ENCODE peak calls at places on chromosomes 5 and 9, in ten cellular contexts. R is left ventricle myocardium inferior; C is neural progenitor cell; W is mesenchymal stem cell; H is CD8-positive, alpha-beta T cell; M is psoas muscle; N is aorta; Q is colonic mucosa; K is ovary; T is mammary epithelial cell. I is an unnamed sample.

GRCh38 chr9:114888599-114888998 is 41.8 kb downstream of the TNFSF8 start:
- DNase-seq in R (no peak), C (no peak), W (peak), H (no peak), M (no peak), N (no peak), Q (no peak), K (no peak), T (no peak), I (no peak)

GRCh38 chr5:124662261-124662781 is 84.1 kb downstream of the ZNF608 start:
- DNase-seq in R (no peak), C (peak), W (no peak), H (no peak), M (no peak), N (no peak), Q (peak), K (no peak), T (peak), I (no peak)

GRCh38 chr9:20419552-20419951 is 202.7 kb downstream of the MLLT3 start:
- DNase-seq in R (no peak), C (no peak), W (no peak), H (no peak), M (no peak), N (no peak), Q (no peak), K (no peak), T (no peak), I (no peak)

GRCh38 chr9:31776471-31776870 is 608.0 kb upstream of the ACO1 start:
- DNase-seq in R (no peak), C (no peak), W (no peak), H (no peak), M (no peak), N (no peak), Q (no peak), K (no peak), T (peak), I (no peak)

GRCh38 chr5:127409236-127409921 is 108.1 kb upstream of the PRRC1 start:
- DNase-seq in R (no peak), C (no peak), W (no peak), H (no peak), M (no peak), N (no peak), Q (no peak), K (no peak), T (no peak), I (no peak)

GRCh38 chr9:86242012-86242411 is 17.4 kb downstream of the C9orf153 start:
- DNase-seq in R (no peak), C (peak), W (peak), H (no peak), M (no peak), N (no peak), Q (peak), K (no peak), T (no peak), I (no peak)

GRCh38 chr5:59066367-59067163 is 483.7 kb downstream of the RAB3C start:
- DNase-seq in R (no peak), C (no peak), W (peak), H (no peak), M (peak), N (no peak), Q (no peak), K (no peak), T (peak), I (no peak)

GRCh38 chr5:177130211-177131018 is 3.2 kb upstream of the NSD1 start:
- DNase-seq in R (no peak), C (no peak), W (peak), H (no peak), M (no peak), N (peak), Q (no peak), K (no peak), T (no peak), I (no peak)

GRCh38 chr9:89564257-89564878 is 40.4 kb upstream of the GADD45G start:
- DNase-seq in R (no peak), C (peak), W (no peak), H (no peak), M (no peak), N (no peak), Q (no peak), K (no peak), T (no peak), I (no peak)

GRCh38 chr5:149733129-149733900 is 3.2 kb downstream of the PPARGC1B start:
- DNase-seq in R (no peak), C (no peak), W (no peak), H (no peak), M (no peak), N (no peak), Q (no peak), K (no peak), T (no peak), I (no peak)

GRCh38 chr5:80408475-80408875 is 611 bp downstream of the ZFYVE16 start:
- DNase-seq in R (peak), C (no peak), W (peak), H (no peak), M (peak), N (peak), Q (no peak), K (no peak), T (peak), I (no peak)

GRCh38 chr5:80034962-80035821 is at the start of gene THBS4:
- DNase-seq in R (peak), C (peak), W (no peak), H (no peak), M (peak), N (no peak), Q (no peak), K (no peak), T (no peak), I (no peak)

GRCh38 chr9:91261417-91261816 is 100.3 kb downstream of the AUH start:
- DNase-seq in R (no peak), C (no peak), W (no peak), H (no peak), M (no peak), N (no peak), Q (no peak), K (no peak), T (no peak), I (no peak)

GRCh38 chr9:12773562-12773961 is 1.3 kb upstream of the LURAP1L start:
- DNase-seq in R (no peak), C (no peak), W (no peak), H (no peak), M (no peak), N (no peak), Q (no peak), K (no peak), T (no peak), I (no peak)

GRCh38 chr9:12776775-12777055 is 1.9 kb downstream of the LURAP1L start:
- DNase-seq in R (no peak), C (no peak), W (peak), H (no peak), M (no peak), N (no peak), Q (no peak), K (no peak), T (no peak), I (no peak)

GRCh38 chr9:12775373-12775962 is 648 bp downstream of the LURAP1L start:
- DNase-seq in R (peak), C (peak), W (peak), H (no peak), M (peak), N (peak), Q (no peak), K (peak), T (no peak), I (no peak)

GRCh38 chr9:12775963-12776774 is 1.3 kb downstream of the LURAP1L start:
- DNase-seq in R (peak), C (peak), W (peak), H (no peak), M (peak), N (peak), Q (peak), K (peak), T (peak), I (no peak)

DNA sequence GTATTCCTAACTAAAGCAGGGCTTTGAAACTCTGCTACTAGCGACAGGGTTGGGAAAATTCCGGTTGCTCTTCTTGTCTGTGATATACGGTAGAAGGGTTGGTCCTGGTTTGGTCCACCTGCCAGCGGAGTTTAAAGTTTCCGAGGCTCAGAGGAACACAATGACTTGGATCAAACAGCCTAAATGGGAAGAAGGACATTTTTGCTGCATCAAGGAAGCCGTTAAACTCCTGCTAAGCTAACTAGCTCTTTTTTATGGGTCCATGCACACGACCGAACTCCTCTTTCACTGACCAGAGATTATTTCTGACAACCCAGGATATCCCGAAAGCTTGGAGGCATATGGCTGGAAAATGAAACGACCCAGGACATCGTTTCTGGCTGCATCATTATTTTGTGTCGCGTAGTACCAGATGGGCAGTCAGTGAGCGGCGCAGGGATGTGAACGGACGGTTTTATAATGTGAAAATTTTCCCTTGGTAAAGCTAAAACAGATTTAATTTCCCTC is at the start of gene LURAP1L:
- DNase-seq in R (peak), C (peak), W (peak), H (no peak), M (no peak), N (no peak), Q (peak), K (peak), T (peak), I (no peak)
- H3K4me3 ChIP-seq in R (peak), C (peak), W (peak), H (no peak), M (peak), N (peak), Q (peak), K (peak), T (peak), I (no peak)

GRCh38 chr5:36936309-36936708 is 59.7 kb downstream of the NIPBL start:
- DNase-seq in R (no peak), C (no peak), W (no peak), H (no peak), M (no peak), N (no peak), Q (no peak), K (no peak), T (no peak), I (no peak)

GRCh38 chr5:36944024-36944423 is 67.5 kb downstream of the NIPBL start:
- DNase-seq in R (no peak), C (no peak), W (no peak), H (no peak), M (no peak), N (no peak), Q (no peak), K (no peak), T (no peak), I (no peak)

GRCh38 chr5:36938129-36938528 is 61.6 kb downstream of the NIPBL start:
- DNase-seq in R (no peak), C (peak), W (no peak), H (no peak), M (no peak), N (no peak), Q (no peak), K (no peak), T (no peak), I (no peak)

GRCh38 chr5:36943584-36943983 is 67.0 kb downstream of the NIPBL start:
- DNase-seq in R (no peak), C (no peak), W (no peak), H (no peak), M (no peak), N (no peak), Q (no peak), K (no peak), T (no peak), I (no peak)

GRCh38 chr5:36939969-36940858 is 63.6 kb downstream of the NIPBL start:
- DNase-seq in R (no peak), C (no peak), W (no peak), H (no peak), M (no peak), N (no peak), Q (no peak), K (no peak), T (no peak), I (no peak)
- H3K27ac ChIP-seq in R (no peak), C (no peak), W (peak), H (no peak), M (no peak), N (no peak), Q (no peak), K (no peak), T (no peak), I (no peak)

DNA sequence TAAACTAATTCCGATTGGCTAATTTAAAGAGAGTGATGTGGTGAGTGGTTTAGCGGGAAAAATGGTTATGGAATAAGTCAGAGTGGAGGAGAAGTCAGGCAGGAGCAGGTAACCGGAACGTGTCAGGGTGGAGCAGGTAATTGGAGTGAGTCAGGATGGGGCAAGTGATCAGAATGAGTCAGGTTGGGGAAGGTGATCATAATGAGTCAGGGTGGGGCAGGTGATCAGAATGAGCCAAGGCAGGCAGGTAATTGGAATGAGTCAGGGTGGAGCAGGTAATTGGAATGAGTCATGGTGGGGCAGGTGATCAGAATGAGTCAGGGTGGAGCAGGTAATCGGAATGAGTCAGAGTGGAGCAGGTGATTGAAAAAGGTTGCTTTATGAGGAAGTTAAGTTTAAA is 101.4 kb downstream of the TMEM167A start:
- DNase-seq in R (no peak), C (no peak), W (no peak), H (no peak), M (no peak), N (no peak), Q (no peak), K (no peak), T (peak), I (no peak)
- H3K4me3 ChIP-seq in R (no peak), C (no peak), W (no peak), H (no peak), M (no peak), N (no peak), Q (no peak), K (no peak), T (no peak), I (no peak)

GRCh38 chr9:103266064-103266463 is 270.9 kb downstream of the CYLC2 start:
- DNase-seq in R (no peak), C (no peak), W (no peak), H (no peak), M (no peak), N (no peak), Q (no peak), K (no peak), T (no peak), I (no peak)
- H3K27ac ChIP-seq in R (no peak), C (no peak), W (no peak), H (no peak), M (no peak), N (no peak), Q (no peak), K (no peak), T (no peak), I (no peak)

GRCh38 chr5:173324115-173325001 is 3.9 kb downstream of the STC2 start:
- DNase-seq in R (peak), C (peak), W (no peak), H (no peak), M (peak), N (peak), Q (peak), K (peak), T (no peak), I (no peak)

GRCh38 chr5:173326501-173326960 is 1.7 kb downstream of the STC2 start:
- DNase-seq in R (no peak), C (peak), W (peak), H (no peak), M (no peak), N (no peak), Q (no peak), K (no peak), T (no peak), I (no peak)

GRCh38 chr5:173323799-173324114 is 4.5 kb downstream of the STC2 start:
- DNase-seq in R (no peak), C (no peak), W (no peak), H (no peak), M (no peak), N (no peak), Q (no peak), K (no peak), T (no peak), I (no peak)

GRCh38 chr5:173323121-173323798 is 5.0 kb downstream of the STC2 start:
- DNase-seq in R (no peak), C (no peak), W (no peak), H (no peak), M (no peak), N (no peak), Q (no peak), K (no peak), T (no peak), I (no peak)

GRCh38 chr5:173325091-173325698 is 3.0 kb downstream of the STC2 start:
- DNase-seq in R (no peak), C (no peak), W (no peak), H (no peak), M (no peak), N (no peak), Q (no peak), K (no peak), T (no peak), I (no peak)
- H3K4me3 ChIP-seq in R (peak), C (no peak), W (no peak), H (no peak), M (no peak), N (no peak), Q (no peak), K (no peak), T (no peak), I (no peak)

GRCh38 chr9:100927778-100928177 is 100.7 kb upstream of the PLPPR1 start:
- DNase-seq in R (no peak), C (no peak), W (no peak), H (no peak), M (no peak), N (no peak), Q (no peak), K (no peak), T (no peak), I (no peak)
- H3K27ac ChIP-seq in R (no peak), C (no peak), W (no peak), H (no peak), M (no peak), N (no peak), Q (no peak), K (no peak), T (no peak), I (no peak)

GRCh38 chr9:121206516-121207370 is 5.1 kb upstream of the RAB14 start:
- DNase-seq in R (no peak), C (no peak), W (peak), H (no peak), M (no peak), N (no peak), Q (no peak), K (no peak), T (no peak), I (no peak)
- H3K4me3 ChIP-seq in R (no peak), C (no peak), W (no peak), H (no peak), M (no peak), N (no peak), Q (no peak), K (no peak), T (no peak), I (peak)

DNA sequence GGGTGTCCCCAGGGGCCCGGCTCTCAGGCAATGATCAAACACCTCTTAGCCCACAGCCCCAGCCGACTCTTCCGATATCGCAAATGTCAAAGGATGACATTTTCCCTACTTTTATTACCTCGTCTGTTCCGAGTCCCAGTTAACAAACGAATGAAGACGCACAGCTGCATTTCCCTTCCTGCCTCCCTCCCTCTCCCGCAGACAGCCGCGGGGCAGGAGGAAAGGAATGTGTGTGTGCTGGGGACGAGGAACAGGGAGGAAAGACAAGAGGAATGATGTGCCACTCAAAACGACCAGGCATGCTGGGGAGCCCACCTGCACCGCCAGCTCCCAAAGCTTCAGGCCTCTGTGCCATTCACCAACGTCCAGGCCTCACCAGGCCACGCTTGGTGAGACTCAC is 125.9 kb upstream of the SARDH start:
- DNase-seq in R (no peak), C (no peak), W (peak), H (no peak), M (no peak), N (no peak), Q (no peak), K (no peak), T (no peak), I (no peak)
- H3K27ac ChIP-seq in R (no peak), C (no peak), W (peak), H (no peak), M (no peak), N (no peak), Q (peak), K (no peak), T (no peak), I (no peak)